ENCODE peak calls at places on chromosomes 5 and 9, in six cellular contexts. O, Z, R, B, F and N are unnamed samples.

GRCh38 chr5:138488481-138488945 is 23.2 kb downstream of the EGR1 start:
- DNase-seq in Z (no peak), F (no peak), R (no peak), B (no peak), O (no peak), N (no peak)

GRCh38 chr9:75233011-75233410 is 144.7 kb downstream of the OSTF1 start:
- DNase-seq in R (no peak), Z (no peak), O (no peak), B (peak; percentile 16), F (no peak), N (no peak)

GRCh38 chr5:180830253-180831138 is 27.9 kb upstream of the MGAT1 start:
- DNase-seq in B (peak; percentile 47), R (no peak), O (no peak), Z (peak; percentile 83), F (peak; percentile 82), N (peak; percentile 85)

GRCh38 chr9:81526587-81526986 is 162.8 kb downstream of the TLE1 start:
- DNase-seq in F (no peak), R (peak; percentile 66), B (peak; percentile 56), Z (no peak), O (no peak), N (no peak)

GRCh38 chr9:126705767-126706697 is 92.3 kb downstream of the LMX1B start:
- DNase-seq in F (peak; percentile 71), R (no peak), B (no peak), O (no peak), Z (peak; percentile 79), N (peak; percentile 74)

GRCh38 chr5:149202910-149203451 is 61.7 kb downstream of the ABLIM3 start:
- DNase-seq in R (no peak), O (no peak), Z (no peak), B (no peak), F (no peak), N (no peak)

GRCh38 chr5:144087576-144087975 is 82.9 kb downstream of the YIPF5 start:
- DNase-seq in Z (no peak), B (no peak), F (no peak), R (no peak), O (no peak), N (no peak)

GRCh38 chr5:141934099-141934844 is 10.6 kb downstream of the DELE1 start:
- DNase-seq in O (no peak), F (no peak), R (no peak), Z (peak; percentile 64), B (no peak), N (peak; percentile 34)

GRCh38 chr5:79552984-79553383 is 39.0 kb upstream of the HOMER1 start:
- DNase-seq in B (peak; percentile 60), R (no peak), O (peak; percentile 92), Z (no peak), F (no peak), N (no peak)

GRCh38 chr9:101063192-101063591 is 34.7 kb downstream of the PLPPR1 start:
- DNase-seq in Z (no peak), F (no peak), B (no peak), R (no peak), O (no peak), N (no peak)

GRCh38 chr9:113564804-113565237 is 101.3 kb downstream of the RGS3 start:
- DNase-seq in O (no peak), F (no peak), R (no peak), B (peak; percentile 60), Z (peak; percentile 86), N (peak; percentile 82)

GRCh38 chr9:92954078-92954861 is 6.9 kb downstream of the FGD3 start:
- DNase-seq in F (peak; percentile 39), R (no peak), O (peak; percentile 37), B (no peak), Z (peak; percentile 63), N (peak; percentile 81)

GRCh38 chr5:10166392-10166791 is 83.3 kb downstream of the ATPSCKMT start:
- DNase-seq in F (no peak), Z (no peak), O (no peak), B (no peak), R (no peak), N (no peak)

GRCh38 chr9:129839324-129840023 is 4.2 kb downstream of the USP20 start:
- DNase-seq in F (no peak), Z (no peak), O (no peak), R (no peak), B (no peak), N (no peak)

GRCh38 chr5:178859625-178860521 is at the start of gene ZNF354B:
- DNase-seq in F (peak; percentile 92), Z (peak; percentile 92), B (peak; percentile 93), O (peak; percentile 77), R (peak; percentile 83), N (peak; percentile 92)
- TF ChIP-seq CTCF in F (peak; percentile 3), Z (no peak), B (peak; percentile 15), O (no peak), R (peak; percentile 18), N (no peak)

GRCh38 chr5:175444060-175444904 is at the start of gene DRD1:
- DNase-seq in B (peak; percentile 4), O (no peak), Z (peak; percentile 61), F (peak; percentile 35), R (no peak), N (peak; percentile 26)
- TF ChIP-seq CTCF in B (peak; percentile 41), O (peak; percentile 62), Z (peak; percentile 70), F (peak; percentile 76), R (peak; percentile 61), N (peak; percentile 58)

GRCh38 chr5:173205921-173206320 is 29.1 kb downstream of the NKX2-5 start:
- DNase-seq in B (no peak), F (no peak), O (no peak), Z (no peak), R (no peak), N (no peak)
- TF ChIP-seq CTCF in B (no peak), F (no peak), O (no peak), Z (no peak), R (no peak), N (no peak)

GRCh38 chr9:79015951-79016350 is 555.8 kb upstream of the TLE4 start:
- DNase-seq in Z (no peak), F (no peak), B (no peak), O (no peak), R (no peak), N (no peak)
- TF ChIP-seq CTCF in Z (no peak), F (no peak), B (no peak), O (no peak), R (no peak), N (no peak)